ENCODE peak calls at places on chromosomes 13 and 19, in nine cellular contexts. Z is tibial nerve, L is uterus, F is body of pancreas, J is esophagus squamous epithelium, D is stomach, E is testis, P is IMR-90, A is breast epithelium. Y is an unnamed sample. For H3K36me3 and H3K4me1, the result is how much of the 10 kb centered on the place peaks cover.

GRCh38 chr13:56706485-56706884 is 434.2 kb upstream of the PRR20A start:
- DNase-seq in A (no peak), L (no peak), D (no peak), E (no peak), Z (no peak), J (no peak), P (no peak), F (no peak), Y (no peak)

GRCh38 chr13:97855570-97855970 is 97.9 kb upstream of the IPO5 start:
- DNase-seq in E (peak), P (peak), A (no peak), Z (no peak), J (no peak), D (no peak), F (peak), L (peak), Y (peak)

GRCh38 chr19:58558066-58558622 is at the start of gene UBE2M:
- DNase-seq in J (no peak), Z (no peak), F (peak), D (peak), P (no peak), L (peak), E (no peak), A (no peak), Y (peak)

GRCh38 chr13:111947026-111947810 is 119.7 kb upstream of the SOX1 start:
- DNase-seq in A (no peak), J (no peak), D (peak), L (no peak), Z (no peak), E (no peak), P (no peak), F (no peak), Y (peak)

GRCh38 chr19:7355151-7355845 is 6.6 kb downstream of the ARHGEF18 start:
- DNase-seq in L (peak), D (no peak), E (peak), J (no peak), Z (no peak), F (no peak), A (no peak), P (peak), Y (peak)

GRCh38 chr13:44710576-44710975 is 134.4 kb upstream of the TSC22D1 start:
- DNase-seq in J (no peak), F (no peak), A (no peak), L (no peak), P (peak), E (no peak), Z (no peak), D (no peak), Y (no peak)

GRCh38 chr13:25085125-25085742 is 10.7 kb upstream of the PABPC3 start:
- DNase-seq in Z (no peak), P (peak), E (peak), J (no peak), D (peak), A (no peak), L (no peak), F (no peak), Y (peak)

GRCh38 chr19:50266896-50267295 is 62.3 kb downstream of the KCNC3 start:
- DNase-seq in D (peak), P (no peak), L (no peak), E (peak), Z (no peak), F (no peak), J (no peak), A (no peak), Y (no peak)

GRCh38 chr13:49952168-49952567 is 16.0 kb upstream of the SPRYD7 start:
- DNase-seq in A (no peak), L (no peak), D (no peak), P (no peak), E (no peak), F (no peak), J (no peak), Z (no peak), Y (no peak)

DNA sequence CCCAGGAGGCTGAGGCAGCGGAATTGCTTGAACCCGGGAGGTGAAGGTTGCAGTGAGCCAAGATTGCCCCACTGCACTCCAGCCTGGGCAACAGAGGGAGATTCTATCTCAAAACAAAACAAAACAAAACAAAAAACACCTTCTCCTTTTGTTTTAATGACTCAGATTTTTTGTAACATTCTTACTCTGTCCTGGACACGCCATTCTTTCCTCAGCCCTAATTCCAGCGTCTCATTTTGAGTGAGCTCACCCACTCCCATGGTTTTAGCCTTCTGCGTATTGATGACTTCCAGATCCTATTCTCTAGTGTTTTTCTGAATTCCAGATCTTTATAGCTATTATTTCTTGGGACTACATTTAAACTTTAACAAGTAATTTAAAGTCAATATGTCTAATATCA is 326.3 kb downstream of the MYO16 start:
- DNase-seq in Z (no peak), F (no peak), J (no peak), L (no peak), A (no peak), P (no peak), D (no peak), E (no peak), Y (no peak)
- H3K36me3 ChIP-seq in Z (under half), F (under half), J (under half), L (under half), A (under half), P (under half), D (under half), E (under half), Y (under half)

DNA sequence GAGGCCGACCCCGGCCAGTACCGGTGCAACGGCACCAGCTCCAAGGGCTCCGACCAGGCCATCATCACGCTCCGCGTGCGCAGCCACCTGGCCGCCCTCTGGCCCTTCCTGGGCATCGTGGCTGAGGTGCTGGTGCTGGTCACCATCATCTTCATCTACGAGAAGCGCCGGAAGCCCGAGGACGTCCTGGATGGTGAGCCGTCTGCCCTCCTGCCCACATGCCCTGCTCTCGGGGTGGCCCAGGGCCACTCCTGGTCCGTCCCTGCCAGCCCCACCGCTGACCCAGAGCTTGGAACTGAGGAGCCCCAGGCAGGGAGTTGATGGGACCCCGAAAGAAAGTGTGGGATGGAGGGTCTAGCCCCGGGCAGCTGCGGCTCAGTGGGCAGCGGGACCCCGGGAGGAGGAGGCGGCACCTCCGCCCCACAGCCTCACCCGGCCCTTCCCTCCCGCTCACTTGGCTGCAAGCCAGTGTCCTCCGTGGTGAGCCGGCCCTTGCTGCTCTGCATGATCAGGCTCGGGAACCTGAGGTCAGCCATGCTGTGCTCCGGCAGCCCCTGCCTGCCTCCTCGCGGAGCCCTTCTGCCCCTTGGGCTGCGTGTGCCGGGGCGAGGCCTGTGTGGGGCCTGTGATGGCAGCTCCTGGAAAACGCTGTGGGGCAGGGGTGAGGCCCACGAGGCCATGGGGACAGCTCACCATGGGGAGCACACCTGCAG is 8.1 kb upstream of the HCN2 start:
- DNase-seq in D (no peak), J (no peak), F (no peak), A (no peak), L (no peak), E (no peak), Z (no peak), P (no peak), Y (peak)
- H3K4me1 ChIP-seq in D (under half), J (under half), F (under half), A (under half), L (under half), E (under half), Z (under half), P (under half), Y (under half)

GRCh38 chr19:39445258-39446071 is at the start of gene SUPT5H:
- DNase-seq in D (peak), A (peak), Z (peak), J (peak), F (peak), P (peak), L (peak), E (peak), Y (peak)
- TF ChIP-seq POLR2A in D (no peak), A (peak), Z (peak), J (peak), F (peak), P (peak), L (peak), E (peak), Y (peak)

GRCh38 chr19:57546513-57546912 is 13.2 kb downstream of the ZNF550 start:
- DNase-seq in P (no peak), L (no peak), E (no peak), F (no peak), A (no peak), J (no peak), D (no peak), Z (no peak), Y (no peak)

GRCh38 chr19:57552432-57552831 is 7.2 kb downstream of the ZNF550 start:
- DNase-seq in E (no peak), L (no peak), F (no peak), D (no peak), A (no peak), P (no peak), Z (no peak), J (no peak), Y (no peak)
- H3K36me3 ChIP-seq in E (under half), L (under half), F (under half), D (half or more), A (under half), P (half or more), Z (half or more), J (half or more), Y (half or more)

DNA sequence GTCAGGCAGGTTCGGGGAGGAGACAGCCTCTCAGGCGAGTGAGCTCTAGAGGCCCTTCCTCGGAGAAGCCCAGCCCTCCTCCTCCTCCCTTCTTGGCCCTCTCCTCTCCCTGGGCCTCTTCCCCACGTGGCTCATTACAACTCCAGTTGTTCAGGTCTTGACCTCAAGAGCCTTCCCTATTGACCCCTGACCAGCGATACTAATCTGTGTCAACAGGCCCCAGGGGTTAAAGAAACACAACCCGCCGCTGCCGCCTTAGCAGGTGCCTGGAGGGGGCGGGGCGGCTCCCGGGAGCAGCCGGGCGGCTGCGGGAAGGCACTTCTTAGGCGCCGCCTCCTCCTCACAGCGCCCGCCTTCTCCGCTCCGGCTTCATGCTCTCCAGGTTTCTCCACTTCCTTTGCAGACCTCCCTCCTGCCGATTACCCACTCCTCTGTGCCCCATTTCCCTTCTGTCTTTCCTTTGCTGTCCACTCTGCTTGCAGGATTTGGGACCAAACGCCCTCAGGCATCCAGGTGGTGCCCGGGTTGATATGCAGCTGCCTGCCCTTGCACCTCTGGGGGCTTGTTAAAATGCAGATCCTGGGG is 51.0 kb downstream of the LYL1 start:
- DNase-seq in J (no peak), P (peak), E (peak), Z (peak), F (peak), L (peak), D (peak), A (peak), Y (peak)
- H3K4me1 ChIP-seq in J (half or more), P (half or more), E (half or more), Z (half or more), F (half or more), L (half or more), D (half or more), A (half or more), Y (under half)

GRCh38 chr19:12792048-12792852 is 964 bp downstream of the JUNB start:
- DNase-seq in A (peak), L (peak), P (peak), D (peak), F (peak), Z (no peak), J (no peak), E (peak), Y (peak)

GRCh38 chr19:12792853-12793289 is 1.6 kb downstream of the JUNB start:
- DNase-seq in L (no peak), E (no peak), P (no peak), F (no peak), J (no peak), A (no peak), Z (no peak), D (no peak), Y (peak)

GRCh38 chr19:12794196-12794921 is 3.1 kb downstream of the JUNB start:
- DNase-seq in A (no peak), P (peak), E (no peak), J (no peak), D (no peak), F (no peak), Z (no peak), L (no peak), Y (peak)

GRCh38 chr19:12794936-12795335 is 3.6 kb downstream of the JUNB start:
- DNase-seq in F (no peak), J (no peak), E (no peak), A (no peak), Z (no peak), P (peak), L (no peak), D (no peak), Y (no peak)

DNA sequence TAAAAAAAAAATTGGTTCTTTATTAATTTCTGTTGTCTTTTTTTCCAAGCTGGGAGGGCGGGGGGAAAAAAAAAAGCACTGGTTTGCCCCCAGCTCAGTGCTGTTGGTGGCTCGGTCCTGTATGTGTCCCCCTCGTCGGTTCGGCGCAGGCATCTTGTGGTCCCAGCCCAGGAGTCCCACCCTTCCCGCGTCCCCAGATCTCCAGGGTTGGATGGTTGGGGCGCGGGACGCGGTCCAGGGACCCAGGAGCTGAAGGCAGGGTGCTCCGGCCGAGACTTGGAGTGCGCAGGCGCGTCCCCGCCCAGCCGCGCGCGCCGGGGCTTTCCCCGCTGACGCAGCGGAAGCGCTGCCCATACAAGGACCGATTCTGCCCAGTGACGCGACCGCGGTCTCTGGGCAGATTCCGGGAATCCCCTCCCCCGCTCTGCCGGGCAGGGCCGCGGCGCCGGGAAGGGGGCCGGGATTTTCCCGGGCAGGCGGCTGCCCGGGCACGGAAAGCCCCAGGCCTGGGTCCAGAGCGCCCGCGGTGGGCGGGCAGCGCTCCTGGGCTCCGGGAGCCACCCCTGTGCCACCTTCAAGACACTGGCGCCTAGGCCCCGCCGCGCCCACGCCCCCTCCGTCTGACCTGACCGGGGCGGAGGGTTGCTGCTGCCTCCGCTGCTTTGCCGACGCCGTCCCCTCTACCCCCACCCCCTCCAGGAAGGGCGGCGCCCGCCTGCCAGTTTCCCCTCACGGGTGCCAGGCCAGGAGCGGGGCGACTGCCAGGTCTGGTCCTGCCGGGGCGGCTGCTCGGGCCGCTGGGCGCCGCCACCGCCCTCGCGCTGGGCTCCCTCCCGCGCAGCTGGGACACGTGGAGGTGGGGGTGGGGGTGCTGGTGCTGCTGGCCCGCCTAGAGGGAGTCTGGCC is 2.3 kb downstream of the JUNB start:
- DNase-seq in F (peak), P (peak), A (peak), L (peak), D (peak), J (peak), E (peak), Z (peak), Y (peak)
- TF ChIP-seq POLR2A in F (peak), P (peak), A (peak), L (peak), D (no peak), J (peak), E (peak), Z (peak), Y (peak)

DNA sequence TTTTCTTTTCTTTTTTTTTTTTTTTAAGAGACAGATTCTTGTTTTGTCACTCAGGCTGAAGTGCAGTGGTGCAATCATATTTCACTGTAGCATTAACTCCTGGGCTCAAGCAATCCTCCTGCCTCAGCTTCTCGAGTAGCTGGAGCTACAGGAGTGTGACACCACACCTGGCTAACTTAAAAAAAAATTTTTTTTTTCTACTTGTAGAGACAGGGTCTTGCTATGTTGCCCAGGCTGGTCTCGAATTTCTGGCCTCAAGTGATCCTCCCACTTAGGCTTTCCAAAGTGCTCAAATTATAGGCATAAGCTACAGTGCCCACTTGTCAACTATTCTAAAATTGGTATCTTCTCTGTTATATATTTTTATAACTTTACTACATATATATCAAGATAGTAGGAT is 6.6 kb downstream of the ELF1 start:
- DNase-seq in P (no peak), D (no peak), L (no peak), E (no peak), Z (no peak), F (no peak), J (no peak), A (no peak), Y (no peak)
- H3K36me3 ChIP-seq in P (under half), D (under half), L (under half), E (under half), Z (under half), F (under half), J (under half), A (under half), Y (under half)

GRCh38 chr13:113851826-113852535 is 11.9 kb downstream of the GAS6 start:
- DNase-seq in P (no peak), D (no peak), A (no peak), E (peak), F (no peak), J (no peak), L (peak), Z (no peak), Y (no peak)
- H3K4me1 ChIP-seq in P (half or more), D (half or more), A (under half), E (half or more), F (half or more), J (half or more), L (half or more), Z (half or more), Y (under half)

GRCh38 chr19:3607398-3608078 is 863 bp upstream of the TBXA2R start:
- DNase-seq in F (no peak), D (no peak), Z (no peak), J (no peak), E (no peak), L (no peak), P (no peak), A (no peak), Y (peak)
- TF ChIP-seq POLR2A in F (no peak), D (no peak), Z (no peak), J (no peak), E (no peak), L (no peak), P (no peak), A (no peak), Y (no peak)

Y was measured in adrenal gland.